ENCODE peak calls at places on chromosomes 1 and 21, in five cellular contexts. D, E, U, C and H are unnamed samples.

GRCh38 chr1:40945491-40945973 is 34.0 kb upstream of the CTPS1 start:
- DNase-seq in D (no peak), C (no peak), U (no peak), E (peak; percentile 33), H (no peak)

GRCh38 chr21:45302082-45303061 is 14.7 kb upstream of the POFUT2 start:
- DNase-seq in D (peak; percentile 64), E (peak; percentile 87), U (no peak), C (peak; percentile 45), H (no peak)

GRCh38 chr1:182890927-182891610 is 51.9 kb downstream of the DHX9 start:
- DNase-seq in D (no peak), U (no peak), C (peak; percentile 73), E (no peak), H (peak; percentile 18)

GRCh38 chr1:200708769-200709168 is 29.9 kb upstream of the CAMSAP2 start:
- DNase-seq in D (no peak), E (no peak), C (no peak), U (no peak), H (no peak)

GRCh38 chr1:7921766-7922165 is 18.9 kb downstream of the TNFRSF9 start:
- DNase-seq in D (no peak), U (no peak), E (no peak), C (no peak), H (no peak)

GRCh38 chr1:44609412-44609767 is 64.9 kb downstream of the TMEM53 start:
- DNase-seq in C (peak; percentile 69), D (peak; percentile 62), U (peak; percentile 53), E (peak; percentile 58), H (peak; percentile 61)

GRCh38 chr21:38269567-38269917 is 12.8 kb downstream of the KCNJ15 start:
- DNase-seq in D (no peak), U (peak; percentile 26), E (no peak), C (no peak), H (no peak)

GRCh38 chr1:156444407-156445001 is 56.1 kb downstream of the MEF2D start:
- DNase-seq in C (no peak), E (peak; percentile 30), D (no peak), U (no peak), H (no peak)

GRCh38 chr1:21931171-21932093 is 5.7 kb downstream of the HSPG2 start:
- DNase-seq in C (peak; percentile 81), D (no peak), U (peak; percentile 86), E (peak; percentile 93), H (peak; percentile 55)

GRCh38 chr1:65189716-65190115 is 41.7 kb downstream of the AK4 start:
- DNase-seq in D (no peak), C (no peak), U (no peak), E (no peak), H (no peak)

GRCh38 chr1:248194117-248194516 is 2.9 kb upstream of the OR2M3 start:
- DNase-seq in U (no peak), C (no peak), D (no peak), E (no peak), H (no peak)
- H3K9me3 ChIP-seq in U (peaks cover 4% of the 10 kb centered on the region), C (no peaks in the 10 kb centered on the region), D (no peaks in the 10 kb centered on the region), E (no peaks in the 10 kb centered on the region), H (no peaks in the 10 kb centered on the region)

GRCh38 chr1:5716126-5716525 is 276.1 kb downstream of the NPHP4 start:
- DNase-seq in E (no peak), U (no peak), D (no peak), C (peak; percentile 20), H (no peak)
- H3K9me3 ChIP-seq in E (no peaks in the 10 kb centered on the region), U (no peaks in the 10 kb centered on the region), D (no peaks in the 10 kb centered on the region), C (no peaks in the 10 kb centered on the region), H (no peaks in the 10 kb centered on the region)

DNA sequence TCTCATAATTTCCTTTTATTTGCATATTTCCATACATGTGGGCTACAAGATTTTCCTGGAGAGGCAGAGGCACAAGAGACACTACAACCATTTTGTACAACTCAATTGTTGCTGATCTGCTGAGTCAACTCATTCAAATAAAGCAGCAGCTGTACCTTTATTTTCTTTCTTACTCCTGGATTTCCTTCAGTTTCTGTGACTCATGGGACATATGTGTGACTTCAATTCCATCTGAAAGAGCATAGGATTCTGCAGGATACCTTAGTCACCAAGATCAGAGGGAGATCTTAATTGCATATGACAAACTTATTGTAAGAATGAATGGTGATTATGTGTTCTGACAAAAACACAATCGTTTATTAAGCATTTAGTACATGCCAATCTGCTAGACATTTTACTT is 2219.4 kb downstream of the NCAM2 start:
- DNase-seq in E (no peak), U (no peak), C (no peak), D (no peak), H (no peak)
- H3K9me3 ChIP-seq in E (no peaks in the 10 kb centered on the region), U (no peaks in the 10 kb centered on the region), C (no peaks in the 10 kb centered on the region), D (peaks cover 4% of the 10 kb centered on the region), H (no peaks in the 10 kb centered on the region)

GRCh38 chr1:220374449-220374848 is 102.2 kb upstream of the RAB3GAP2 start:
- DNase-seq in U (no peak), E (no peak), C (no peak), D (no peak), H (no peak)
- H3K9me3 ChIP-seq in U (no peaks in the 10 kb centered on the region), E (no peaks in the 10 kb centered on the region), C (no peaks in the 10 kb centered on the region), D (no peaks in the 10 kb centered on the region), H (no peaks in the 10 kb centered on the region)

DNA sequence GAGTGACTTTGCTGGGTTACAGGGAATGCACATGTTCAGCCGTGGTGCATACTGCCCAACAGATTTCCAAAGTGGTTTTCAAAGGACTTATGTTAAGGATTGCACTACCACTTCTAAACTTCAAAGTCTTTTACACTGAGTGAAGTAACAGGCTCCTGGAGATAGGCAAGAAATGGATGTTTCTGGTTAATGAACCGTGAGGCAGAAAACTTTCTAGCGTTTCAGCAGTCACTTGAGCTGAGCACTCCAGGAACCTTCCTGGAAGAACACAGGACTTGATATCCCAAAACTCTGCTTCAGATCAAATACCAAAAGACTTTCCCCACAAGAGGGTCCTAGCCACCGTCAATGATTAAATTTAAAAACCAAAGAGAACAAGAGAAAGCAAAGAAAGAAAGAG is 74.3 kb upstream of the ATP1A1 start:
- DNase-seq in U (no peak), E (no peak), D (no peak), C (no peak), H (no peak)
- H3K9me3 ChIP-seq in U (no peaks in the 10 kb centered on the region), E (no peaks in the 10 kb centered on the region), D (no peaks in the 10 kb centered on the region), C (peaks cover 3% of the 10 kb centered on the region), H (peaks cover 2% of the 10 kb centered on the region)

GRCh38 chr1:247165674-247166073 is 6.1 kb downstream of the ZNF124 start:
- DNase-seq in U (no peak), D (no peak), E (no peak), C (no peak), H (no peak)
- H3K9me3 ChIP-seq in U (peaks cover 46% of the 10 kb centered on the region), D (peaks cover 19% of the 10 kb centered on the region), E (no peaks in the 10 kb centered on the region), C (peaks cover 14% of the 10 kb centered on the region), H (peaks cover 3% of the 10 kb centered on the region)